ENCODE peak calls at places on chromosomes 2 and 18, in eight cellular contexts. G is psoas muscle; C is CD4-positive, alpha-beta T cell; L is CD8-positive, alpha-beta memory T cell; J is right lobe of liver; R is uterus; U is tibial artery; M is IMR-90. I is an unnamed sample.

GRCh38 chr2:1922402-1923025 is 178.2 kb upstream of the PXDN start:
- DNase-seq in R (no peak), C (no peak), L (no peak), U (no peak), J (no peak), M (no peak), G (no peak), I (no peak)

GRCh38 chr2:128734521-128735295 is 416.0 kb upstream of the HS6ST1 start:
- DNase-seq in C (no peak), L (no peak), R (no peak), G (no peak), M (peak), U (no peak), J (no peak), I (no peak)

GRCh38 chr2:236380051-236380612 is 115.9 kb upstream of the ASB18 start:
- DNase-seq in M (no peak), L (no peak), R (no peak), C (no peak), U (no peak), J (no peak), G (no peak), I (no peak)

GRCh38 chr2:166017208-166017607 is 63.6 kb upstream of the TTC21B start:
- DNase-seq in C (no peak), U (no peak), M (no peak), G (no peak), L (no peak), R (no peak), J (no peak), I (no peak)

GRCh38 chr2:230226090-230226551 is 585 bp downstream of the SP140 start:
- DNase-seq in C (no peak), G (no peak), M (no peak), J (no peak), R (no peak), L (no peak), U (no peak), I (no peak)

GRCh38 chr2:4130651-4131050 is 427.3 kb downstream of the DCDC2C start:
- DNase-seq in U (no peak), J (no peak), R (no peak), L (no peak), G (no peak), M (no peak), C (no peak), I (no peak)

GRCh38 chr2:42289222-42289621 is 71.8 kb downstream of the COX7A2L start:
- DNase-seq in C (no peak), R (no peak), U (no peak), M (no peak), L (no peak), G (no peak), J (no peak), I (no peak)

GRCh38 chr2:198852248-198852647 is 605.5 kb downstream of the SATB2 start:
- DNase-seq in M (no peak), C (no peak), J (no peak), R (no peak), L (no peak), G (no peak), U (no peak), I (no peak)

GRCh38 chr2:10813085-10813748 is 632 bp upstream of the PDIA6 start:
- DNase-seq in U (no peak), M (peak), R (no peak), L (no peak), G (no peak), J (no peak), C (no peak), I (no peak)

GRCh38 chr2:15142069-15142689 is 419.0 kb downstream of the NBAS start:
- DNase-seq in C (peak), R (no peak), G (no peak), M (peak), U (no peak), L (peak), J (no peak), I (no peak)

GRCh38 chr2:224580248-224580647 is 4.9 kb downstream of the CUL3 start:
- DNase-seq in U (no peak), C (no peak), L (no peak), R (no peak), J (no peak), G (no peak), M (no peak), I (no peak)

GRCh38 chr2:224584768-224585204 is 377 bp downstream of the CUL3 start:
- DNase-seq in R (peak), C (peak), J (peak), M (no peak), L (peak), G (peak), U (peak), I (no peak)

GRCh38 chr2:224585205-224586088 is at the start of gene CUL3:
- DNase-seq in C (peak), R (peak), J (peak), U (peak), M (peak), L (peak), G (peak), I (peak)

GRCh38 chr2:224586127-224586702 is 1.1 kb upstream of the CUL3 start:
- DNase-seq in M (no peak), J (no peak), U (no peak), R (no peak), G (no peak), L (no peak), C (no peak), I (no peak)

GRCh38 chr2:224584111-224584764 is 925 bp downstream of the CUL3 start:
- DNase-seq in R (peak), M (peak), G (peak), L (peak), U (peak), C (no peak), J (peak), I (no peak)
- H3K27ac ChIP-seq in R (peak), M (peak), G (peak), L (peak), U (peak), C (peak), J (peak), I (peak)

GRCh38 chr18:24659837-24660720 is 199.6 kb downstream of the HRH4 start:
- DNase-seq in L (peak), C (peak), M (peak), U (peak), G (peak), R (peak), J (no peak), I (no peak)
- H3K27ac ChIP-seq in L (peak), C (no peak), M (peak), U (peak), G (no peak), R (peak), J (no peak), I (no peak)

DNA sequence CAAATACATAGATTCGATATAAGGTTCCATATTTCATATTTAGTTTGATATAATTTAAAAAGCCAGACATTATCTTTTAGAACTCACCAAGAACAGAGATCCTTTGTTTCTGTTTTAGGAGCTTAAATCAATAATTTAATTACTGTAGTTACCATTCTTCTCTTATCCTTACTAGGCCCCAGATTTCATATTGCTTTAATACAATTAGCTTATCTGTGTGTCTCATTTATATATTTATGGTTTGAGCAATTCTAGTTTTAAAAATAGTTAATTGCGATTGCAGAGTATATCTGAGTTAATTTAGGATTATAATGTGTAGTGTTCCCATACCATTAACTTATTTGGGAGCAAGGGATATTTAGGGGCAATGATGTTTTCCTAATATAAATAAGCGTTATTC is 558.8 kb upstream of the ZNF804A start:
- DNase-seq in L (no peak), C (no peak), G (no peak), M (no peak), R (no peak), U (no peak), J (no peak), I (no peak)
- H3K27ac ChIP-seq in L (no peak), C (no peak), G (no peak), M (no peak), R (no peak), U (no peak), J (no peak), I (no peak)

GRCh38 chr2:219687882-219688559 is 60.6 kb downstream of the SLC4A3 start:
- DNase-seq in U (no peak), J (no peak), C (no peak), L (no peak), G (no peak), M (no peak), R (no peak), I (no peak)
- H3K27ac ChIP-seq in U (peak), J (no peak), C (no peak), L (no peak), G (no peak), M (no peak), R (no peak), I (peak)

DNA sequence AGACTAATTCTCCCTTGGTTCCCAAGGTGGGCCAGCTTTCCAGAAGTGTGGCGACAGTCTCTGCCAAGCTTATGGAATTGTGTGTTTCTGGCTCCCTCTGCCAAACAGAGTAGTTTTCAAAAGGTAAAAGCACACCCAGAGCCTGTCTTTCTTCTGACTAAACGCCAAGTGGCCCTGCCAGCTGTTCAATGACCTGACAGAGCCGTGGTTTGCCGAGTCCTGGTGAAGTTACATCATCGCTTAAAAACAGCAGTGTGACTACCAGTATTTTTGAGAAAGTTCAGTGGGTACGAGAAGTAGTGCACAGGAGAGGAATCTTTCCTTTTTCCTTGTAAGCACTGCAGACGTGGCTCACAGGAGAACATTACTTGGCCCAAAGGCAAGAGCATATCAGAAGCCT is 1.9 kb downstream of the PER2 start:
- DNase-seq in L (no peak), U (peak), J (peak), G (peak), M (peak), C (no peak), R (peak), I (no peak)
- H3K27ac ChIP-seq in L (no peak), U (peak), J (peak), G (peak), M (peak), C (no peak), R (peak), I (peak)

GRCh38 chr18:9708882-9709877 is 1.1 kb downstream of the RAB31 start:
- DNase-seq in J (peak), R (peak), U (no peak), C (no peak), G (no peak), L (no peak), M (no peak), I (no peak)
- H3K27ac ChIP-seq in J (peak), R (peak), U (peak), C (no peak), G (peak), L (peak), M (peak), I (peak)

GRCh38 chr2:224970311-224970710 is 72.0 kb downstream of the DOCK10 start:
- DNase-seq in U (no peak), J (no peak), L (no peak), M (no peak), R (no peak), C (no peak), G (no peak), I (no peak)

GRCh38 chr2:224969633-224970292 is 72.5 kb downstream of the DOCK10 start:
- DNase-seq in U (no peak), G (no peak), J (no peak), M (no peak), C (no peak), L (no peak), R (no peak), I (no peak)

GRCh38 chr2:224969095-224969494 is 73.2 kb downstream of the DOCK10 start:
- DNase-seq in L (no peak), G (no peak), C (no peak), M (no peak), R (no peak), U (no peak), J (no peak), I (no peak)

GRCh38 chr2:224966663-224967062 is 75.6 kb downstream of the DOCK10 start:
- DNase-seq in C (no peak), U (no peak), J (no peak), L (no peak), G (no peak), M (no peak), R (no peak), I (no peak)

DNA sequence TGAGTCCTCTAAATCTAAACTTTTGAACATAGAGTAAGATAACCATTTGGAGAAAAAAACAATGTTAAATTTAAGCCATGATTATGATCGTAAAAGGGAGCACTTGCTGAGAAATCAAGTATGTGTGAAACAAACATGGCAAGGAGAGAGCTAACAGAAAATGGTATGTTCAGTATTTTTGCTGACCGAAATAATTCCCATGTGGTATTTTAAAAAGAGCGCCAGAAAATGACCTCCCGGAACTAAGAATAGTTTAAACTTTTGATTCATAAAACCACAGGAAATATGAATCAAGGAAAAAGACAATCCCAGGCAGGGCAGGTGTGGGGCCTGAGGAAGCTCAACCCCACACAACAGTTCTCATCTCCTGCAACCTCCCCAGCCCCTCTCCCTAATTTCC is 74.2 kb downstream of the DOCK10 start:
- DNase-seq in L (no peak), G (no peak), J (no peak), C (no peak), M (no peak), U (no peak), R (no peak), I (no peak)
- H3K27ac ChIP-seq in L (no peak), G (no peak), J (no peak), C (no peak), M (no peak), U (peak), R (no peak), I (no peak)

GRCh38 chr2:55160422-55160821 is 71.7 kb downstream of the CLHC1 start:
- DNase-seq in M (no peak), R (no peak), C (no peak), L (no peak), G (no peak), J (no peak), U (no peak), I (no peak)
- H3K27ac ChIP-seq in M (no peak), R (no peak), C (no peak), L (no peak), G (no peak), J (no peak), U (no peak), I (no peak)

GRCh38 chr2:120736955-120737801 is 1.5 kb downstream of the GLI2 start:
- DNase-seq in R (peak), L (no peak), M (peak), C (no peak), J (no peak), U (peak), G (peak), I (no peak)
- H3K27ac ChIP-seq in R (peak), L (no peak), M (peak), C (no peak), J (peak), U (peak), G (peak), I (no peak)

GRCh38 chr2:182391443-182391842 is 35.4 kb downstream of the PDE1A start:
- DNase-seq in M (no peak), U (no peak), L (no peak), J (no peak), C (no peak), R (no peak), G (no peak), I (no peak)
- H3K27ac ChIP-seq in M (no peak), U (no peak), L (no peak), J (no peak), C (no peak), R (no peak), G (no peak), I (no peak)